ENCODE peak calls at places on chromosomes 13 and 19, in ten cellular contexts. C, W, S, K, X, F, B, V, Q and L are unnamed samples.

GRCh38 chr19:39407394-39407643 is 672 bp downstream of the ZFP36 start:
- DNase-seq in C (no peak), W (no peak), S (no peak), K (no peak), X (no peak), F (no peak), B (no peak), V (no peak), Q (no peak), L (no peak)

GRCh38 chr19:17420267-17420924 is 549 bp downstream of the MVB12A start:
- DNase-seq in C (peak), W (peak), S (no peak), K (no peak), X (no peak), F (peak), B (no peak), V (peak), Q (peak), L (peak)

GRCh38 chr13:111908391-111908790 is 158.6 kb upstream of the SOX1 start:
- DNase-seq in C (no peak), W (no peak), S (no peak), K (no peak), X (no peak), F (no peak), B (no peak), V (no peak), Q (no peak), L (peak)

GRCh38 chr19:55146648-55147218 is 2.3 kb downstream of the TNNT1 start:
- DNase-seq in C (no peak), W (no peak), S (no peak), K (peak), X (no peak), F (no peak), B (no peak), V (no peak), Q (no peak), L (no peak)

GRCh38 chr19:10670876-10671804 is 17.0 kb downstream of the ILF3 start:
- DNase-seq in C (no peak), W (no peak), S (no peak), K (no peak), X (no peak), F (no peak), B (no peak), V (no peak), Q (no peak), L (no peak)

GRCh38 chr13:79445968-79446645 is 34.8 kb upstream of the NDFIP2 start:
- DNase-seq in C (peak), W (no peak), S (no peak), K (no peak), X (no peak), F (no peak), B (no peak), V (no peak), Q (no peak), L (no peak)

GRCh38 chr19:45142728-45143115 is 18.1 kb downstream of the NKPD1 start:
- DNase-seq in C (no peak), W (no peak), S (no peak), K (no peak), X (no peak), F (no peak), B (no peak), V (no peak), Q (no peak), L (no peak)

GRCh38 chr19:55027472-55028337 is 10.4 kb downstream of the GP6 start:
- DNase-seq in C (no peak), W (peak), S (no peak), K (no peak), X (no peak), F (no peak), B (no peak), V (no peak), Q (no peak), L (no peak)

GRCh38 chr19:14615628-14616027 is 32.7 kb downstream of the CLEC17A start:
- DNase-seq in C (no peak), W (no peak), S (no peak), K (no peak), X (no peak), F (no peak), B (no peak), V (no peak), Q (no peak), L (no peak)

GRCh38 chr19:48962029-48962848 is 2.9 kb upstream of the FTL start:
- DNase-seq in C (no peak), W (peak), S (no peak), K (peak), X (no peak), F (no peak), B (no peak), V (no peak), Q (no peak), L (peak)

GRCh38 chr19:49761625-49762311 is 1.3 kb downstream of the TSKS start:
- DNase-seq in C (no peak), W (peak), S (no peak), K (no peak), X (no peak), F (peak), B (peak), V (no peak), Q (peak), L (no peak)

GRCh38 chr13:102825921-102826706 is 19.7 kb upstream of the ERCC5 start:
- DNase-seq in C (no peak), W (peak), S (peak), K (no peak), X (no peak), F (no peak), B (peak), V (peak), Q (no peak), L (no peak)

GRCh38 chr13:32811297-32811800 is 204.9 kb upstream of the KL start:
- DNase-seq in C (no peak), W (peak), S (peak), K (no peak), X (no peak), F (no peak), B (no peak), V (no peak), Q (no peak), L (no peak)

GRCh38 chr13:33728271-33729037 is 89.5 kb upstream of the RFC3 start:
- DNase-seq in C (no peak), W (peak), S (no peak), K (no peak), X (no peak), F (no peak), B (no peak), V (peak), Q (peak), L (no peak)

GRCh38 chr19:41442473-41443360 is at the start of gene ERICH4:
- DNase-seq in C (no peak), W (no peak), S (no peak), K (no peak), X (no peak), F (no peak), B (no peak), V (no peak), Q (no peak), L (no peak)

GRCh38 chr19:41882568-41883462 is at the start of gene ARHGEF1:
- DNase-seq in C (peak), W (no peak), S (no peak), K (peak), X (no peak), F (peak), B (no peak), V (peak), Q (peak), L (peak)

GRCh38 chr13:113887700-113888201 is 23.9 kb upstream of the GAS6 start:
- DNase-seq in C (no peak), W (peak), S (no peak), K (no peak), X (no peak), F (no peak), B (no peak), V (peak), Q (peak), L (no peak)

GRCh38 chr19:14383898-14384669 is 2.8 kb downstream of the ADGRE5 start:
- DNase-seq in C (no peak), W (peak), S (peak), K (no peak), X (no peak), F (peak), B (peak), V (no peak), Q (peak), L (no peak)

GRCh38 chr13:49356224-49356623 is 87.6 kb downstream of the CAB39L start:
- DNase-seq in C (no peak), W (peak), S (peak), K (no peak), X (no peak), F (no peak), B (peak), V (no peak), Q (no peak), L (no peak)

GRCh38 chr13:99446242-99446641 is 55.0 kb upstream of the TM9SF2 start:
- DNase-seq in C (no peak), W (no peak), S (no peak), K (no peak), X (no peak), F (no peak), B (no peak), V (no peak), Q (no peak), L (no peak)

GRCh38 chr19:14167013-14167593 is 30.7 kb upstream of the ASF1B start:
- DNase-seq in C (no peak), W (no peak), S (no peak), K (no peak), X (no peak), F (no peak), B (no peak), V (no peak), Q (no peak), L (no peak)

GRCh38 chr19:47186337-47187022 is 44.5 kb downstream of the BBC3 start:
- DNase-seq in C (peak), W (no peak), S (no peak), K (no peak), X (no peak), F (no peak), B (no peak), V (no peak), Q (no peak), L (no peak)

GRCh38 chr19:634975-635652 is 1.8 kb upstream of the POLRMT start:
- DNase-seq in C (no peak), W (no peak), S (no peak), K (no peak), X (no peak), F (no peak), B (no peak), V (no peak), Q (no peak), L (no peak)

GRCh38 chr19:49151339-49152217 is 3.6 kb downstream of the HRC start:
- DNase-seq in C (peak), W (peak), S (no peak), K (peak), X (no peak), F (no peak), B (peak), V (peak), Q (no peak), L (peak)

GRCh38 chr19:36916991-36917390 is 859 bp downstream of the ZNF568 start:
- DNase-seq in C (no peak), W (peak), S (peak), K (no peak), X (no peak), F (no peak), B (peak), V (no peak), Q (no peak), L (no peak)

GRCh38 chr19:7262470-7262869 is 31.7 kb downstream of the INSR start:
- DNase-seq in C (no peak), W (no peak), S (no peak), K (no peak), X (no peak), F (no peak), B (no peak), V (no peak), Q (no peak), L (no peak)

GRCh38 chr13:77896977-77897376 is 21.7 kb downstream of the EDNRB start:
- DNase-seq in C (no peak), W (no peak), S (no peak), K (no peak), X (no peak), F (no peak), B (no peak), V (peak), Q (no peak), L (no peak)

GRCh38 chr13:109790951-109791605 is 4.7 kb upstream of the IRS2 start:
- DNase-seq in C (no peak), W (peak), S (no peak), K (no peak), X (no peak), F (no peak), B (peak), V (peak), Q (no peak), L (no peak)

GRCh38 chr19:41294393-41294792 is 15.6 kb upstream of the CCDC97 start:
- DNase-seq in C (no peak), W (no peak), S (no peak), K (no peak), X (no peak), F (no peak), B (no peak), V (no peak), Q (no peak), L (no peak)

GRCh38 chr13:83503424-83503823 is 378.9 kb downstream of the SLITRK1 start:
- DNase-seq in C (no peak), W (peak), S (peak), K (no peak), X (no peak), F (no peak), B (peak), V (no peak), Q (no peak), L (no peak)

GRCh38 chr13:41077475-41077874 is 16.2 kb downstream of the WBP4 start:
- DNase-seq in C (no peak), W (no peak), S (no peak), K (no peak), X (no peak), F (no peak), B (no peak), V (no peak), Q (no peak), L (no peak)

GRCh38 chr19:5557691-5558090 is 10.1 kb downstream of the TINCR start:
- DNase-seq in C (no peak), W (no peak), S (no peak), K (no peak), X (no peak), F (no peak), B (no peak), V (no peak), Q (no peak), L (peak)

GRCh38 chr19:13150187-13150918 is at the start of the genes IER2 and STX10:
- DNase-seq in C (peak), W (peak), S (peak), K (peak), X (peak), F (peak), B (peak), V (peak), Q (peak), L (peak)

GRCh38 chr13:112869202-112870061 is 99.6 kb upstream of the MCF2L start:
- DNase-seq in C (no peak), W (no peak), S (no peak), K (no peak), X (no peak), F (no peak), B (peak), V (no peak), Q (no peak), L (no peak)

GRCh38 chr13:65638572-65639168 is 1591.5 kb downstream of the PCDH9 start:
- DNase-seq in C (no peak), W (peak), S (peak), K (peak), X (no peak), F (no peak), B (peak), V (peak), Q (no peak), L (no peak)

GRCh38 chr19:8578642-8579265 is 1.5 kb upstream of the MYO1F start:
- DNase-seq in C (peak), W (peak), S (peak), K (peak), X (peak), F (peak), B (peak), V (peak), Q (peak), L (peak)

GRCh38 chr19:3075605-3076431 is 13.5 kb upstream of the TLE5 start:
- DNase-seq in C (peak), W (no peak), S (no peak), K (no peak), X (no peak), F (peak), B (no peak), V (peak), Q (no peak), L (no peak)

GRCh38 chr13:99916366-99917103 is 55.0 kb downstream of the ZIC5 start:
- DNase-seq in C (no peak), W (peak), S (peak), K (peak), X (no peak), F (no peak), B (peak), V (peak), Q (no peak), L (no peak)